ENCODE peak calls at places on chromosomes 13 and 19, in nine cellular contexts. S is fibroblast of lung; R is Calu3; V is CD8-positive, alpha-beta T cell; B is astrocyte; I is choroid plexus epithelial cell; K is H9; O is body of pancreas; W is breast epithelium. Y is an unnamed sample.

GRCh38 chr13:21043898-21044297 is 17.5 kb downstream of the LATS2 start:
- DNase-seq in S (peak), R (no peak), V (no peak), B (peak), I (peak), K (no peak), O (no peak), W (no peak), Y (no peak)

GRCh38 chr13:51728972-51729371 is 75.0 kb downstream of the DHRS12 start:
- DNase-seq in S (peak), R (no peak), V (no peak), B (peak), I (peak), K (no peak), O (no peak), W (no peak), Y (peak)

GRCh38 chr19:41588497-41589209 is 12.7 kb downstream of the CEACAM21 start:
- DNase-seq in S (peak), R (peak), V (no peak), B (peak), I (peak), K (no peak), O (peak), W (no peak), Y (peak)

GRCh38 chr13:98416408-98416807 is 160.5 kb downstream of the STK24 start:
- DNase-seq in S (no peak), R (peak), V (no peak), B (no peak), I (no peak), K (no peak), O (peak), W (peak), Y (no peak)

GRCh38 chr19:35261356-35262100 is 7.2 kb upstream of the USF2 start:
- DNase-seq in S (no peak), R (no peak), V (no peak), B (no peak), I (no peak), K (peak), O (peak), W (peak), Y (no peak)

GRCh38 chr13:45833663-45834062 is 17.9 kb downstream of the SIAH3 start:
- DNase-seq in S (peak), R (peak), V (no peak), B (peak), I (peak), K (no peak), O (no peak), W (peak), Y (peak)

GRCh38 chr19:58379276-58379675 is 1.6 kb downstream of the ZNF837 start:
- DNase-seq in S (no peak), R (no peak), V (no peak), B (no peak), I (no peak), K (no peak), O (no peak), W (no peak), Y (no peak)

GRCh38 chr13:67048084-67048792 is 181.9 kb downstream of the PCDH9 start:
- DNase-seq in S (peak), R (no peak), V (no peak), B (peak), I (peak), K (no peak), O (peak), W (no peak), Y (peak)

GRCh38 chr13:73874460-73874859 is 259.7 kb downstream of the KLF12 start:
- DNase-seq in S (no peak), R (no peak), V (no peak), B (no peak), I (no peak), K (no peak), O (no peak), W (no peak), Y (no peak)

GRCh38 chr13:98787173-98787572 is 34.7 kb upstream of the SLC15A1 start:
- DNase-seq in S (no peak), R (no peak), V (no peak), B (no peak), I (no peak), K (no peak), O (no peak), W (no peak), Y (no peak)

GRCh38 chr13:50798923-50799322 is 44.6 kb downstream of the DLEU7 start:
- DNase-seq in S (peak), R (no peak), V (no peak), B (peak), I (peak), K (no peak), O (no peak), W (no peak), Y (no peak)

GRCh38 chr19:49570997-49571676 is 9.2 kb downstream of the NOSIP start:
- DNase-seq in S (no peak), R (no peak), V (peak), B (no peak), I (no peak), K (peak), O (no peak), W (no peak), Y (no peak)

GRCh38 chr13:77975358-77976042 is 56.9 kb upstream of the EDNRB start:
- DNase-seq in S (no peak), R (no peak), V (no peak), B (no peak), I (no peak), K (no peak), O (no peak), W (no peak), Y (no peak)

GRCh38 chr19:39557791-39558622 is 18.0 kb upstream of the EID2 start:
- DNase-seq in S (no peak), R (peak), V (no peak), B (no peak), I (peak), K (no peak), O (no peak), W (no peak), Y (peak)

GRCh38 chr13:60990032-60990733 is 425.5 kb downstream of the PCDH20 start:
- DNase-seq in S (no peak), R (no peak), V (no peak), B (no peak), I (no peak), K (peak), O (peak), W (no peak), Y (peak)

GRCh38 chr19:51760811-51761356 is at the start of gene FPR2:
- DNase-seq in S (no peak), R (no peak), V (no peak), B (no peak), I (peak), K (no peak), O (no peak), W (no peak), Y (no peak)

GRCh38 chr19:13835791-13836723 is 40.8 kb downstream of the ZSWIM4 start:
- DNase-seq in S (no peak), R (no peak), V (peak), B (no peak), I (no peak), K (no peak), O (no peak), W (no peak), Y (peak)

GRCh38 chr13:112744306-112745021 is 54.6 kb downstream of the ATP11A start:
- DNase-seq in S (peak), R (no peak), V (no peak), B (peak), I (no peak), K (no peak), O (no peak), W (no peak), Y (peak)

GRCh38 chr19:57171551-57172081 is 4.3 kb upstream of the DUXA start:
- DNase-seq in S (peak), R (no peak), V (peak), B (peak), I (peak), K (peak), O (peak), W (no peak), Y (peak)

GRCh38 chr13:77390391-77390790 is 63.5 kb upstream of the MYCBP2 start:
- DNase-seq in S (no peak), R (no peak), V (no peak), B (no peak), I (no peak), K (no peak), O (no peak), W (no peak), Y (no peak)

GRCh38 chr13:51032831-51033230 is 78.2 kb downstream of the C13orf42 start:
- DNase-seq in S (no peak), R (no peak), V (no peak), B (no peak), I (no peak), K (no peak), O (no peak), W (no peak), Y (no peak)

GRCh38 chr13:103246581-103247200 is 180.5 kb upstream of the SLC10A2 start:
- DNase-seq in S (no peak), R (no peak), V (no peak), B (no peak), I (no peak), K (no peak), O (no peak), W (no peak), Y (no peak)

GRCh38 chr19:12842511-12842910 is 4.2 kb downstream of the MAST1 start:
- DNase-seq in S (no peak), R (no peak), V (no peak), B (no peak), I (no peak), K (no peak), O (no peak), W (no peak), Y (no peak)

GRCh38 chr19:16589917-16590316 is 17.7 kb upstream of the SLC35E1 start:
- DNase-seq in S (no peak), R (no peak), V (no peak), B (no peak), I (no peak), K (no peak), O (no peak), W (no peak), Y (no peak)

GRCh38 chr19:31140717-31141116 is 208.5 kb downstream of the TSHZ3 start:
- DNase-seq in S (peak), R (no peak), V (no peak), B (peak), I (peak), K (no peak), O (no peak), W (no peak), Y (peak)

GRCh38 chr19:39372047-39372802 is 18.7 kb downstream of the PAF1 start:
- DNase-seq in S (peak), R (no peak), V (no peak), B (peak), I (peak), K (no peak), O (peak), W (peak), Y (peak)

GRCh38 chr19:28691683-28692082 is 521.3 kb downstream of the UQCRFS1 start:
- DNase-seq in S (no peak), R (no peak), V (no peak), B (no peak), I (peak), K (no peak), O (no peak), W (no peak), Y (no peak)

GRCh38 chr19:2815191-2815614 is 4.5 kb upstream of the ZNF554 start:
- DNase-seq in S (no peak), R (no peak), V (no peak), B (no peak), I (no peak), K (no peak), O (no peak), W (no peak), Y (no peak)

GRCh38 chr13:69556540-69557196 is 551.0 kb upstream of the ATXN8OS start:
- DNase-seq in S (no peak), R (no peak), V (no peak), B (no peak), I (no peak), K (peak), O (no peak), W (no peak), Y (peak)

GRCh38 chr13:74867460-74867859 is 614.5 kb downstream of the TBC1D4 start:
- DNase-seq in S (peak), R (no peak), V (no peak), B (peak), I (peak), K (no peak), O (no peak), W (no peak), Y (peak)

GRCh38 chr19:49151339-49152217 is 3.6 kb downstream of the HRC start:
- DNase-seq in S (peak), R (peak), V (peak), B (no peak), I (peak), K (peak), O (peak), W (peak), Y (peak)

GRCh38 chr19:3136684-3137055 is 837 bp downstream of the GNA15 start:
- DNase-seq in S (no peak), R (no peak), V (no peak), B (no peak), I (no peak), K (no peak), O (no peak), W (no peak), Y (peak)

GRCh38 chr13:97125810-97126738 is 96.1 kb upstream of the MBNL2 start:
- DNase-seq in S (peak), R (no peak), V (no peak), B (peak), I (peak), K (no peak), O (no peak), W (no peak), Y (peak)

GRCh38 chr19:31066385-31066784 is 282.9 kb downstream of the TSHZ3 start:
- DNase-seq in S (peak), R (no peak), V (no peak), B (peak), I (peak), K (no peak), O (no peak), W (no peak), Y (peak)

GRCh38 chr13:111984349-111984748 is 82.6 kb upstream of the SOX1 start:
- DNase-seq in S (no peak), R (no peak), V (no peak), B (no peak), I (no peak), K (no peak), O (no peak), W (no peak), Y (no peak)

GRCh38 chr13:51958217-51958547 is 53.1 kb downstream of the ATP7B start:
- DNase-seq in S (no peak), R (peak), V (no peak), B (no peak), I (no peak), K (no peak), O (no peak), W (no peak), Y (no peak)

GRCh38 chr19:36489139-36489919 is at the start of gene ZNF566:
- DNase-seq in S (peak), R (peak), V (peak), B (peak), I (peak), K (peak), O (peak), W (peak), Y (peak)
- TF ChIP-seq CTCF in S (no peak), R (no peak), V (no peak), B (no peak), I (peak), K (no peak), O (no peak), W (no peak), Y (no peak)

DNA sequence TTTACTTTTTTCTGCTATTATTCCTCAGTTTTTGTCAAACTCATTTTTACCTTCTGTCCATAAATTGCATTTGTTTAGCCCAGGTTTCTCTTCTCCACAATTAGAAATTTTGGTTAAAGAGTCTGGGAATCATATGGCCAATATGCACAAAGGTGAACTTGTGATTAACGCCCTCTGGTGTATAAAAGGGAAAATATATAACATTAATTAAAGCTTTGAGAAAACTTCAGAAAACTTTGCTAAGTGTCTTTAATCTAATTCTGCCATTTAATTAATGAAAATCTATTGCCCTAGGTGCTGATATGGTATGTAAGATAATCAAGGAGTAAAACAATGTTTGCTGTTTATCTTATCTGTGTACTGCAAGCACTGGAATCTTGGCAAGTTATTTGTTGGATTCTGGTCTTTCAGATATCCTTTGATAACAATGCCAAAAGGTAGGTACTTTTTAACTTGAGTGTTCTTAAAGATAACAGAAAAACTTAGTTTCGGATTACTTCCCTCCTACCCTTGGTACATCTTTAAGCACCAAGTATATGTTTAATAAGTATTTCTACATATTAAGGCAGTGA is 402.6 kb downstream of the SUCLA2 start:
- DNase-seq in S (peak), R (no peak), V (no peak), B (no peak), I (peak), K (no peak), O (no peak), W (no peak), Y (peak)
- TF ChIP-seq CTCF in S (peak), R (no peak), V (no peak), B (peak), I (peak), K (peak), O (no peak), W (no peak), Y (peak)

GRCh38 chr13:41074523-41074922 is 13.2 kb downstream of the WBP4 start:
- DNase-seq in S (no peak), R (no peak), V (no peak), B (no peak), I (no peak), K (no peak), O (no peak), W (no peak), Y (no peak)

GRCh38 chr13:41075485-41075884 is 14.2 kb downstream of the WBP4 start:
- DNase-seq in S (no peak), R (no peak), V (no peak), B (no peak), I (no peak), K (no peak), O (no peak), W (no peak), Y (no peak)

GRCh38 chr13:41071775-41072174 is 10.5 kb downstream of the WBP4 start:
- DNase-seq in S (no peak), R (no peak), V (no peak), B (no peak), I (no peak), K (no peak), O (no peak), W (no peak), Y (no peak)

GRCh38 chr13:41077475-41077874 is 16.2 kb downstream of the WBP4 start:
- DNase-seq in S (no peak), R (no peak), V (no peak), B (no peak), I (no peak), K (no peak), O (no peak), W (no peak), Y (no peak)

DNA sequence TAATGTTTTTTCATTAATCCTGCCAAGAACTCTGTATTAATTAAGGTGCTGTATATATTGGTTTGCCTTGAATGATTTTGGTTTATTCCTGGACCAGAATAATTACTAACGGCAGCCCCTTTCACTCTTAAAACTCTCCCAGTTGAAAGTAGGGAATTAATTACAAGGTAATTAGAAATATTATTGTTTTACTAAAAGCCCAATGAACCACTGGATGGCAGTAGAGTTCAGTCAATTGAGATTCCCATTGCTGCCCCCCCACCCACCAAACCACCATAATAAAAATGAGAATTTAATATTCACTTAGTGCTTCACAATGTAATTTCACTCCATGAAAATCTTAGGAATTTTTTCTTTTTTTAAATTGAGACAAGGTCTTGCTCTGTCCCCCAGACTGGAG is 13.7 kb downstream of the WBP4 start:
- DNase-seq in S (peak), R (no peak), V (peak), B (no peak), I (peak), K (no peak), O (no peak), W (no peak), Y (peak)
- TF ChIP-seq CTCF in S (peak), R (no peak), V (peak), B (peak), I (peak), K (peak), O (peak), W (no peak), Y (peak)

DNA sequence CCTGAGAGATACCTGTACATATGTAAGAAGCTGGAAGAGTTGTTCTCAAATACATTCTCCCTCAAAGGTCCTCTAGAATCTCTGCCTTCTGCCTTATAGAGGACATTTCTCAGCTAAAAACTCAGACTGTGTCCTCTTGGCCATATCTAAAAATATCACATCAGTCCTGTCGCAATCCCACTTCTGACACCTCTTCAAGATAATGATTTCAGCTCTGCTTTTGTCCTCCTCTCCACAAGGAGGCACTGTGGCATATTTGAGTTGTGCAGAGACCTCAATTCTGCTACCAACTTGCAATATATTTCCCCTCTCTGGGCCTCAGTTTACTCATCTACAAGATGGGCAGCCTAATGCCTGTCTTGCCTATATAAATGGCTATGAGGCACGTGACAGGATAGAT is 16.6 kb downstream of the ADAMTS10 start:
- DNase-seq in S (no peak), R (no peak), V (no peak), B (no peak), I (peak), K (no peak), O (no peak), W (no peak), Y (no peak)
- TF ChIP-seq CTCF in S (peak), R (no peak), V (no peak), B (peak), I (peak), K (peak), O (no peak), W (no peak), Y (no peak)

Y was measured in MCF 10A.